ENCODE peak calls at places on chromosomes 7 and 10, in six cellular contexts. E is brain microvascular endothelial cell, K is NCI-H446 treated with DMSO at 0.1 percent for 48 hours, G is hepatocyte, Y is NAMALWA, R is NCI-H1105 treated with DMSO at 0.1 percent for 48 hours. Q is an unnamed sample.

GRCh38 chr10:71064413-71065118 is 147.8 kb upstream of the UNC5B start:
- DNase-seq in R (no peak), E (no peak), K (no peak), G (no peak), Y (no peak), Q (no peak)

GRCh38 chr10:33330543-33331019 is 3.9 kb downstream of the NRP1 start:
- DNase-seq in K (no peak), G (peak; percentile 87), E (peak; percentile 88), Y (peak; percentile 66), R (peak; percentile 45), Q (peak; percentile 23)

GRCh38 chr10:21494221-21495001 is 31.1 kb downstream of the SKIDA1 start:
- DNase-seq in G (peak; percentile 52), K (no peak), Y (no peak), R (no peak), E (no peak), Q (no peak)

GRCh38 chr7:137109966-137110930 is 233.3 kb downstream of the PTN start:
- DNase-seq in E (peak; percentile 45), K (no peak), Y (no peak), G (peak; percentile 14), R (no peak), Q (no peak)

GRCh38 chr7:151435971-151436370 is 4.0 kb downstream of the CRYGN start:
- DNase-seq in E (no peak), G (no peak), R (no peak), K (no peak), Y (no peak), Q (no peak)

GRCh38 chr7:120033114-120033513 is 239.9 kb upstream of the KCND2 start:
- DNase-seq in R (no peak), G (no peak), E (no peak), Y (peak; percentile 51), K (no peak), Q (no peak)

GRCh38 chr7:150339369-150339768 is 2.1 kb downstream of the RARRES2 start:
- DNase-seq in K (no peak), G (no peak), R (no peak), E (no peak), Y (no peak), Q (no peak)

GRCh38 chr7:434891-435486 is 84.7 kb downstream of the PDGFA start:
- DNase-seq in E (no peak), K (no peak), R (no peak), Y (no peak), G (peak; percentile 72), Q (no peak)

GRCh38 chr10:75645704-75646103 is 214.3 kb downstream of the LRMDA start:
- DNase-seq in E (no peak), G (no peak), R (no peak), K (no peak), Y (no peak), Q (no peak)

GRCh38 chr7:29878081-29878688 is 71.9 kb downstream of the WIPF3 start:
- DNase-seq in Y (peak; percentile 79), R (peak; percentile 60), E (peak; percentile 68), G (peak; percentile 35), K (peak; percentile 12), Q (peak; percentile 51)

Q was measured in COR-L47.